ENCODE peak calls at places on chromosomes 11 and 22, in ten cellular contexts. Z is nucleus accumbens, N is SIG-M5, B is EL, X is GM20000, S is NCI-H2081, G is AG09309, J is PC-9, T is dermis microvascular lymphatic vessel endothelial cell, L is mucosa of descending colon. H is an unnamed sample.

GRCh38 chr11:126878892-126879291 is 121.7 kb downstream of the KIRREL3 start:
- DNase-seq in N (no peak), X (no peak), J (no peak), B (no peak), T (no peak), G (no peak), L (no peak), Z (no peak), S (no peak), H (no peak)

GRCh38 chr11:64001552-64002427 is 15.6 kb downstream of the OTUB1 start:
- DNase-seq in G (no peak), J (no peak), S (no peak), L (no peak), T (peak), N (no peak), Z (no peak), X (no peak), B (peak), H (no peak)

GRCh38 chr11:119479685-119480275 is 56.8 kb upstream of the THY1 start:
- DNase-seq in N (no peak), T (peak), J (peak), X (no peak), S (no peak), Z (no peak), G (no peak), B (peak), L (no peak), H (no peak)

GRCh38 chr11:122172352-122173073 is 56.5 kb upstream of the BLID start:
- DNase-seq in T (no peak), N (no peak), Z (no peak), S (no peak), L (no peak), X (no peak), B (no peak), J (no peak), G (no peak), H (no peak)

GRCh38 chr11:83706581-83706980 is 420.4 kb upstream of the CCDC90B start:
- DNase-seq in L (no peak), X (no peak), G (no peak), T (no peak), Z (no peak), B (no peak), J (peak), S (no peak), N (no peak), H (no peak)

GRCh38 chr11:118883368-118884071 is at the start of gene CXCR5:
- DNase-seq in S (no peak), B (no peak), X (peak), L (no peak), G (no peak), T (no peak), Z (no peak), N (no peak), J (no peak), H (no peak)

GRCh38 chr22:34608716-34609115 is 457.2 kb upstream of the ISX start:
- DNase-seq in J (no peak), B (no peak), S (no peak), Z (no peak), L (no peak), X (no peak), G (no peak), T (no peak), N (no peak), H (no peak)

GRCh38 chr22:37442537-37442936 is 15.3 kb upstream of the ELFN2 start:
- DNase-seq in J (peak), G (no peak), X (no peak), T (peak), B (peak), N (no peak), Z (no peak), S (no peak), L (no peak), H (no peak)

GRCh38 chr22:45064313-45065268 is 54.8 kb upstream of the PHF21B start:
- DNase-seq in J (peak), N (no peak), Z (no peak), L (no peak), X (peak), B (peak), G (peak), T (no peak), S (no peak), H (no peak)

GRCh38 chr11:66268953-66269906 is 791 bp downstream of the RAB1B start:
- DNase-seq in Z (no peak), L (peak), J (no peak), G (no peak), S (no peak), N (no peak), X (peak), B (peak), T (peak), H (no peak)

GRCh38 chr11:101323997-101324396 is 194.4 kb upstream of the PGR start:
- DNase-seq in Z (no peak), X (no peak), L (no peak), S (no peak), G (no peak), N (no peak), T (no peak), B (no peak), J (no peak), H (no peak)

GRCh38 chr22:35746946-35747703 is 29.5 kb downstream of the APOL5 start:
- DNase-seq in S (no peak), B (peak), L (no peak), X (no peak), Z (no peak), N (no peak), J (no peak), G (no peak), T (no peak), H (no peak)

GRCh38 chr11:19561011-19561410 is 151.6 kb upstream of the NAV2 start:
- DNase-seq in N (no peak), B (peak), J (peak), Z (no peak), T (peak), X (no peak), L (no peak), G (no peak), S (no peak), H (no peak)

GRCh38 chr11:9138133-9138453 is 46.7 kb upstream of the SCUBE2 start:
- DNase-seq in S (peak), X (no peak), B (no peak), L (no peak), J (peak), N (no peak), T (no peak), G (no peak), Z (no peak), H (no peak)

GRCh38 chr11:78841451-78842060 is 266.9 kb upstream of the NARS2 start:
- DNase-seq in L (no peak), X (no peak), J (no peak), Z (no peak), B (no peak), S (no peak), T (no peak), G (no peak), N (no peak), H (no peak)

GRCh38 chr11:34962034-34962433 is 45.6 kb downstream of the PDHX start:
- DNase-seq in J (no peak), L (no peak), G (no peak), T (no peak), S (no peak), N (no peak), X (no peak), Z (no peak), B (no peak), H (no peak)

GRCh38 chr22:43848366-43849171 is 13.7 kb downstream of the SULT4A1 start:
- DNase-seq in X (no peak), L (no peak), Z (no peak), N (no peak), S (peak), G (no peak), T (peak), J (no peak), B (no peak), H (no peak)

GRCh38 chr11:107576497-107577086 is 11.1 kb upstream of the ALKBH8 start:
- DNase-seq in G (no peak), B (peak), T (peak), N (no peak), Z (no peak), S (peak), L (no peak), J (no peak), X (peak), H (peak)

GRCh38 chr11:64101461-64101860 is 64.5 kb downstream of the MACROD1 start:
- DNase-seq in S (no peak), Z (no peak), L (no peak), B (no peak), G (no peak), X (no peak), J (no peak), N (no peak), T (no peak), H (no peak)

GRCh38 chr11:44729065-44729464 is 2.3 kb downstream of the TSPAN18 start:
- DNase-seq in T (peak), Z (no peak), G (no peak), X (no peak), B (no peak), S (no peak), L (no peak), J (no peak), N (no peak), H (no peak)

GRCh38 chr11:131591051-131591461 is 220.6 kb downstream of the NTM start:
- DNase-seq in X (no peak), B (no peak), T (no peak), N (no peak), G (no peak), L (no peak), S (no peak), Z (no peak), J (no peak), H (no peak)